ENCODE peak calls at places on chromosome 1, in four cellular contexts. One of them, this sample, is unnamed.

GRCh38 chr1:193211539-193211938 is 25.1 kb upstream of the B3GALT2 start:
- DNase-seq in stimulated activated CD4-positive, alpha-beta T cell treated with anti-CD3 and anti-CD28 coated beads, TNF-alpha, amount 100 ng/mL, for 4 hours: no peak
- DNase-seq in effector memory CD4-positive, alpha-beta T cell: no peak
- DNase-seq in stimulated activated CD8-positive, alpha-beta memory T cell treated with anti-CD3 and anti-CD28 coated beads, Interleukin-4, amount 100 ng/mL, for 24 hours: no peak
- DNase-seq in this sample: peak

GRCh38 chr1:17199267-17200044 is 5.5 kb upstream of the PADI1 start:
- DNase-seq in stimulated activated CD4-positive, alpha-beta T cell treated with anti-CD3 and anti-CD28 coated beads, TNF-alpha, amount 100 ng/mL, for 4 hours: no peak
- DNase-seq in stimulated activated CD8-positive, alpha-beta memory T cell treated with anti-CD3 and anti-CD28 coated beads, Interleukin-4, amount 100 ng/mL, for 24 hours: no peak
- DNase-seq in effector memory CD4-positive, alpha-beta T cell: no peak
- DNase-seq in this sample: no peak

GRCh38 chr1:203036135-203036534 is 9.8 kb downstream of the PPFIA4 start:
- DNase-seq in effector memory CD4-positive, alpha-beta T cell: no peak
- DNase-seq in stimulated activated CD4-positive, alpha-beta T cell treated with anti-CD3 and anti-CD28 coated beads, TNF-alpha, amount 100 ng/mL, for 4 hours: no peak
- DNase-seq in stimulated activated CD8-positive, alpha-beta memory T cell treated with anti-CD3 and anti-CD28 coated beads, Interleukin-4, amount 100 ng/mL, for 24 hours: no peak
- DNase-seq in this sample: no peak

GRCh38 chr1:189616893-189617292 is 860.8 kb downstream of the BRINP3 start:
- DNase-seq in stimulated activated CD8-positive, alpha-beta memory T cell treated with anti-CD3 and anti-CD28 coated beads, Interleukin-4, amount 100 ng/mL, for 24 hours: no peak
- DNase-seq in stimulated activated CD4-positive, alpha-beta T cell treated with anti-CD3 and anti-CD28 coated beads, TNF-alpha, amount 100 ng/mL, for 4 hours: no peak
- DNase-seq in effector memory CD4-positive, alpha-beta T cell: no peak
- DNase-seq in this sample: no peak

GRCh38 chr1:236534164-236534651 is 10.4 kb downstream of the LGALS8 start:
- DNase-seq in effector memory CD4-positive, alpha-beta T cell: no peak
- DNase-seq in stimulated activated CD8-positive, alpha-beta memory T cell treated with anti-CD3 and anti-CD28 coated beads, Interleukin-4, amount 100 ng/mL, for 24 hours: no peak
- DNase-seq in stimulated activated CD4-positive, alpha-beta T cell treated with anti-CD3 and anti-CD28 coated beads, TNF-alpha, amount 100 ng/mL, for 4 hours: no peak
- DNase-seq in this sample: no peak

GRCh38 chr1:214234635-214235025 is 46.3 kb upstream of the SMYD2 start:
- DNase-seq in stimulated activated CD4-positive, alpha-beta T cell treated with anti-CD3 and anti-CD28 coated beads, TNF-alpha, amount 100 ng/mL, for 4 hours: no peak
- DNase-seq in stimulated activated CD8-positive, alpha-beta memory T cell treated with anti-CD3 and anti-CD28 coated beads, Interleukin-4, amount 100 ng/mL, for 24 hours: no peak
- DNase-seq in effector memory CD4-positive, alpha-beta T cell: no peak
- DNase-seq in this sample: no peak

GRCh38 chr1:27684176-27684575 is 12.2 kb upstream of the IFI6 start:
- DNase-seq in effector memory CD4-positive, alpha-beta T cell: no peak
- DNase-seq in stimulated activated CD8-positive, alpha-beta memory T cell treated with anti-CD3 and anti-CD28 coated beads, Interleukin-4, amount 100 ng/mL, for 24 hours: no peak
- DNase-seq in stimulated activated CD4-positive, alpha-beta T cell treated with anti-CD3 and anti-CD28 coated beads, TNF-alpha, amount 100 ng/mL, for 4 hours: no peak
- DNase-seq in this sample: no peak

GRCh38 chr1:187911820-187912219 is 1083.1 kb downstream of the PLA2G4A start:
- DNase-seq in stimulated activated CD4-positive, alpha-beta T cell treated with anti-CD3 and anti-CD28 coated beads, TNF-alpha, amount 100 ng/mL, for 4 hours: no peak
- DNase-seq in effector memory CD4-positive, alpha-beta T cell: no peak
- DNase-seq in stimulated activated CD8-positive, alpha-beta memory T cell treated with anti-CD3 and anti-CD28 coated beads, Interleukin-4, amount 100 ng/mL, for 24 hours: no peak
- DNase-seq in this sample: no peak

GRCh38 chr1:29584816-29585600 is 348.7 kb downstream of the PTPRU start:
- DNase-seq in stimulated activated CD4-positive, alpha-beta T cell treated with anti-CD3 and anti-CD28 coated beads, TNF-alpha, amount 100 ng/mL, for 4 hours: no peak
- DNase-seq in stimulated activated CD8-positive, alpha-beta memory T cell treated with anti-CD3 and anti-CD28 coated beads, Interleukin-4, amount 100 ng/mL, for 24 hours: no peak
- DNase-seq in effector memory CD4-positive, alpha-beta T cell: no peak
- DNase-seq in this sample: no peak

GRCh38 chr1:153100241-153100640 is 5.9 kb upstream of the SPRR2E start:
- DNase-seq in effector memory CD4-positive, alpha-beta T cell: no peak
- DNase-seq in stimulated activated CD8-positive, alpha-beta memory T cell treated with anti-CD3 and anti-CD28 coated beads, Interleukin-4, amount 100 ng/mL, for 24 hours: no peak
- DNase-seq in stimulated activated CD4-positive, alpha-beta T cell treated with anti-CD3 and anti-CD28 coated beads, TNF-alpha, amount 100 ng/mL, for 4 hours: no peak
- DNase-seq in this sample: peak

GRCh38 chr1:221897312-221897711 is 155.4 kb upstream of the DUSP10 start:
- DNase-seq in stimulated activated CD8-positive, alpha-beta memory T cell treated with anti-CD3 and anti-CD28 coated beads, Interleukin-4, amount 100 ng/mL, for 24 hours: no peak
- DNase-seq in stimulated activated CD4-positive, alpha-beta T cell treated with anti-CD3 and anti-CD28 coated beads, TNF-alpha, amount 100 ng/mL, for 4 hours: no peak
- DNase-seq in effector memory CD4-positive, alpha-beta T cell: no peak
- DNase-seq in this sample: no peak

GRCh38 chr1:153697191-153697872 is 18.8 kb downstream of the NPR1 start:
- DNase-seq in stimulated activated CD8-positive, alpha-beta memory T cell treated with anti-CD3 and anti-CD28 coated beads, Interleukin-4, amount 100 ng/mL, for 24 hours: no peak
- DNase-seq in effector memory CD4-positive, alpha-beta T cell: no peak
- DNase-seq in stimulated activated CD4-positive, alpha-beta T cell treated with anti-CD3 and anti-CD28 coated beads, TNF-alpha, amount 100 ng/mL, for 4 hours: no peak
- DNase-seq in this sample: no peak

GRCh38 chr1:205991237-205991636 is 12.0 kb downstream of the RAB7B start:
- DNase-seq in stimulated activated CD4-positive, alpha-beta T cell treated with anti-CD3 and anti-CD28 coated beads, TNF-alpha, amount 100 ng/mL, for 4 hours: no peak
- DNase-seq in effector memory CD4-positive, alpha-beta T cell: no peak
- DNase-seq in stimulated activated CD8-positive, alpha-beta memory T cell treated with anti-CD3 and anti-CD28 coated beads, Interleukin-4, amount 100 ng/mL, for 24 hours: no peak
- DNase-seq in this sample: no peak

GRCh38 chr1:190176776-190177175 is 300.9 kb downstream of the BRINP3 start:
- DNase-seq in stimulated activated CD8-positive, alpha-beta memory T cell treated with anti-CD3 and anti-CD28 coated beads, Interleukin-4, amount 100 ng/mL, for 24 hours: no peak
- DNase-seq in effector memory CD4-positive, alpha-beta T cell: no peak
- DNase-seq in stimulated activated CD4-positive, alpha-beta T cell treated with anti-CD3 and anti-CD28 coated beads, TNF-alpha, amount 100 ng/mL, for 4 hours: no peak
- DNase-seq in this sample: no peak

GRCh38 chr1:53642607-53643006 is 96.4 kb downstream of the GLIS1 start:
- DNase-seq in stimulated activated CD4-positive, alpha-beta T cell treated with anti-CD3 and anti-CD28 coated beads, TNF-alpha, amount 100 ng/mL, for 4 hours: no peak
- DNase-seq in effector memory CD4-positive, alpha-beta T cell: no peak
- DNase-seq in stimulated activated CD8-positive, alpha-beta memory T cell treated with anti-CD3 and anti-CD28 coated beads, Interleukin-4, amount 100 ng/mL, for 24 hours: no peak
- DNase-seq in this sample: no peak

GRCh38 chr1:197621761-197622160 is 153.5 kb downstream of the DENND1B start:
- DNase-seq in stimulated activated CD8-positive, alpha-beta memory T cell treated with anti-CD3 and anti-CD28 coated beads, Interleukin-4, amount 100 ng/mL, for 24 hours: no peak
- DNase-seq in stimulated activated CD4-positive, alpha-beta T cell treated with anti-CD3 and anti-CD28 coated beads, TNF-alpha, amount 100 ng/mL, for 4 hours: no peak
- DNase-seq in effector memory CD4-positive, alpha-beta T cell: no peak
- DNase-seq in this sample: no peak

GRCh38 chr1:46223472-46223943 is 20.4 kb downstream of the LURAP1 start:
- DNase-seq in stimulated activated CD4-positive, alpha-beta T cell treated with anti-CD3 and anti-CD28 coated beads, TNF-alpha, amount 100 ng/mL, for 4 hours: peak
- DNase-seq in stimulated activated CD8-positive, alpha-beta memory T cell treated with anti-CD3 and anti-CD28 coated beads, Interleukin-4, amount 100 ng/mL, for 24 hours: peak
- DNase-seq in effector memory CD4-positive, alpha-beta T cell: peak
- DNase-seq in this sample: peak

GRCh38 chr1:231781887-231782286 is 155.3 kb downstream of the DISC1 start:
- DNase-seq in stimulated activated CD4-positive, alpha-beta T cell treated with anti-CD3 and anti-CD28 coated beads, TNF-alpha, amount 100 ng/mL, for 4 hours: no peak
- DNase-seq in stimulated activated CD8-positive, alpha-beta memory T cell treated with anti-CD3 and anti-CD28 coated beads, Interleukin-4, amount 100 ng/mL, for 24 hours: no peak
- DNase-seq in effector memory CD4-positive, alpha-beta T cell: no peak
- DNase-seq in this sample: no peak

GRCh38 chr1:111515291-111516007 is 12.0 kb upstream of the ADORA3 start:
- DNase-seq in effector memory CD4-positive, alpha-beta T cell: no peak
- DNase-seq in stimulated activated CD4-positive, alpha-beta T cell treated with anti-CD3 and anti-CD28 coated beads, TNF-alpha, amount 100 ng/mL, for 4 hours: no peak
- DNase-seq in stimulated activated CD8-positive, alpha-beta memory T cell treated with anti-CD3 and anti-CD28 coated beads, Interleukin-4, amount 100 ng/mL, for 24 hours: no peak
- DNase-seq in this sample: no peak

GRCh38 chr1:24437631-24438396 is 22.2 kb downstream of the NIPAL3 start:
- DNase-seq in stimulated activated CD4-positive, alpha-beta T cell treated with anti-CD3 and anti-CD28 coated beads, TNF-alpha, amount 100 ng/mL, for 4 hours: no peak
- DNase-seq in stimulated activated CD8-positive, alpha-beta memory T cell treated with anti-CD3 and anti-CD28 coated beads, Interleukin-4, amount 100 ng/mL, for 24 hours: no peak
- DNase-seq in effector memory CD4-positive, alpha-beta T cell: no peak
- DNase-seq in this sample: no peak

GRCh38 chr1:24983006-24983680 is 53.1 kb upstream of the RUNX3 start:
- DNase-seq in effector memory CD4-positive, alpha-beta T cell: no peak
- DNase-seq in stimulated activated CD4-positive, alpha-beta T cell treated with anti-CD3 and anti-CD28 coated beads, TNF-alpha, amount 100 ng/mL, for 4 hours: no peak
- DNase-seq in stimulated activated CD8-positive, alpha-beta memory T cell treated with anti-CD3 and anti-CD28 coated beads, Interleukin-4, amount 100 ng/mL, for 24 hours: no peak
- DNase-seq in this sample: no peak

GRCh38 chr1:179447489-179447888 is 81.7 kb downstream of the AXDND1 start:
- DNase-seq in stimulated activated CD4-positive, alpha-beta T cell treated with anti-CD3 and anti-CD28 coated beads, TNF-alpha, amount 100 ng/mL, for 4 hours: no peak
- DNase-seq in stimulated activated CD8-positive, alpha-beta memory T cell treated with anti-CD3 and anti-CD28 coated beads, Interleukin-4, amount 100 ng/mL, for 24 hours: no peak
- DNase-seq in effector memory CD4-positive, alpha-beta T cell: no peak
- DNase-seq in this sample: no peak

GRCh38 chr1:96075704-96076455 is 645.7 kb upstream of the PTBP2 start:
- DNase-seq in stimulated activated CD8-positive, alpha-beta memory T cell treated with anti-CD3 and anti-CD28 coated beads, Interleukin-4, amount 100 ng/mL, for 24 hours: no peak
- DNase-seq in effector memory CD4-positive, alpha-beta T cell: no peak
- DNase-seq in stimulated activated CD4-positive, alpha-beta T cell treated with anti-CD3 and anti-CD28 coated beads, TNF-alpha, amount 100 ng/mL, for 4 hours: no peak
- DNase-seq in this sample: no peak

GRCh38 chr1:39398278-39399010 is 93.0 kb upstream of the BMP8A start:
- DNase-seq in stimulated activated CD8-positive, alpha-beta memory T cell treated with anti-CD3 and anti-CD28 coated beads, Interleukin-4, amount 100 ng/mL, for 24 hours: no peak
- DNase-seq in effector memory CD4-positive, alpha-beta T cell: no peak
- DNase-seq in stimulated activated CD4-positive, alpha-beta T cell treated with anti-CD3 and anti-CD28 coated beads, TNF-alpha, amount 100 ng/mL, for 4 hours: no peak
- DNase-seq in this sample: peak

GRCh38 chr1:7450772-7451171 is 320.3 kb upstream of the VAMP3 start:
- DNase-seq in effector memory CD4-positive, alpha-beta T cell: no peak
- DNase-seq in stimulated activated CD4-positive, alpha-beta T cell treated with anti-CD3 and anti-CD28 coated beads, TNF-alpha, amount 100 ng/mL, for 4 hours: no peak
- DNase-seq in stimulated activated CD8-positive, alpha-beta memory T cell treated with anti-CD3 and anti-CD28 coated beads, Interleukin-4, amount 100 ng/mL, for 24 hours: no peak
- DNase-seq in this sample: no peak

GRCh38 chr1:183783896-183784637 is 20.9 kb upstream of the RGL1 start:
- DNase-seq in stimulated activated CD4-positive, alpha-beta T cell treated with anti-CD3 and anti-CD28 coated beads, TNF-alpha, amount 100 ng/mL, for 4 hours: no peak
- DNase-seq in stimulated activated CD8-positive, alpha-beta memory T cell treated with anti-CD3 and anti-CD28 coated beads, Interleukin-4, amount 100 ng/mL, for 24 hours: no peak
- DNase-seq in effector memory CD4-positive, alpha-beta T cell: no peak
- DNase-seq in this sample: no peak

This sample was measured in SW 1271.